ENCODE peak calls at places on chromosomes 11 and 22, in ten cellular contexts. O, U, K, J, F, T, S, D, Q and V are unnamed samples. For H3K4me1, the result is how much of the 10 kb centered on the place peaks cover.

GRCh38 chr11:66113132-66113856 is 43.2 kb downstream of the PACS1 start:
- DNase-seq in O (no peak), U (no peak), K (no peak), J (no peak), F (no peak), T (peak), S (no peak), D (no peak), Q (no peak), V (no peak)

GRCh38 chr11:117856892-117857291 is 19.6 kb downstream of the FXYD6 start:
- DNase-seq in O (no peak), U (no peak), K (no peak), J (no peak), F (no peak), T (no peak), S (no peak), D (no peak), Q (no peak), V (no peak)

GRCh38 chr11:115170133-115170815 is 333.9 kb downstream of the CADM1 start:
- DNase-seq in O (peak), U (peak), K (peak), J (no peak), F (no peak), T (peak), S (peak), D (no peak), Q (peak), V (no peak)

GRCh38 chr11:93908689-93909088 is 58.3 kb upstream of the VSTM5 start:
- DNase-seq in O (no peak), U (no peak), K (no peak), J (no peak), F (no peak), T (peak), S (no peak), D (peak), Q (no peak), V (peak)

GRCh38 chr11:117468888-117469287 is 141.2 kb downstream of the CEP164 start:
- DNase-seq in O (no peak), U (no peak), K (no peak), J (no peak), F (no peak), T (no peak), S (no peak), D (no peak), Q (no peak), V (no peak)

GRCh38 chr22:37275134-37275533 is 7.2 kb upstream of the CYTH4 start:
- DNase-seq in O (no peak), U (no peak), K (no peak), J (no peak), F (no peak), T (no peak), S (no peak), D (no peak), Q (no peak), V (no peak)

GRCh38 chr22:32999039-32999861 is 58.9 kb downstream of the SYN3 start:
- DNase-seq in O (no peak), U (no peak), K (no peak), J (no peak), F (no peak), T (no peak), S (no peak), D (no peak), Q (no peak), V (no peak)

GRCh38 chr22:37503850-37504249 is 15.4 kb downstream of the CARD10 start:
- DNase-seq in O (no peak), U (no peak), K (no peak), J (no peak), F (no peak), T (no peak), S (peak), D (no peak), Q (peak), V (no peak)

GRCh38 chr11:97743205-97743742 is 1277.5 kb upstream of the CNTN5 start:
- DNase-seq in O (no peak), U (no peak), K (no peak), J (no peak), F (no peak), T (peak), S (no peak), D (no peak), Q (no peak), V (no peak)

GRCh38 chr22:45290410-45290936 is 5.7 kb downstream of the UPK3A start:
- DNase-seq in O (peak), U (peak), K (peak), J (no peak), F (no peak), T (peak), S (peak), D (peak), Q (no peak), V (peak)

GRCh38 chr11:111378773-111379499 is at the start of gene POU2AF1:
- DNase-seq in O (no peak), U (no peak), K (peak), J (no peak), F (peak), T (no peak), S (peak), D (no peak), Q (no peak), V (no peak)

GRCh38 chr11:118606844-118607228 is 579 bp upstream of the PHLDB1 start:
- DNase-seq in O (no peak), U (no peak), K (no peak), J (no peak), F (no peak), T (no peak), S (no peak), D (no peak), Q (peak), V (no peak)

GRCh38 chr11:10918698-10919097 is 60.8 kb upstream of the ZBED5 start:
- DNase-seq in O (no peak), U (no peak), K (no peak), J (no peak), F (no peak), T (no peak), S (no peak), D (no peak), Q (no peak), V (no peak)

GRCh38 chr11:118913411-118914125 is 12.2 kb downstream of the BCL9L start:
- DNase-seq in O (peak), U (no peak), K (peak), J (no peak), F (peak), T (no peak), S (peak), D (no peak), Q (peak), V (no peak)

GRCh38 chr22:39363751-39364484 is 14.1 kb downstream of the SYNGR1 start:
- DNase-seq in O (peak), U (peak), K (no peak), J (no peak), F (no peak), T (no peak), S (no peak), D (peak), Q (no peak), V (peak)

GRCh38 chr22:49094151-49094550 is 733.5 kb downstream of the BRD1 start:
- DNase-seq in O (no peak), U (no peak), K (no peak), J (no peak), F (peak), T (no peak), S (no peak), D (no peak), Q (no peak), V (no peak)

GRCh38 chr11:68150029-68150428 is 28.8 kb upstream of the CHKA start:
- DNase-seq in O (no peak), U (no peak), K (no peak), J (no peak), F (peak), T (peak), S (no peak), D (no peak), Q (peak), V (peak)

GRCh38 chr11:7654094-7654742 is 19.1 kb downstream of the CYB5R2 start:
- DNase-seq in O (no peak), U (peak), K (no peak), J (no peak), F (peak), T (no peak), S (no peak), D (no peak), Q (no peak), V (no peak)

GRCh38 chr11:127965947-127966668 is 621.2 kb downstream of the ETS1 start:
- DNase-seq in O (peak), U (no peak), K (no peak), J (no peak), F (no peak), T (peak), S (no peak), D (no peak), Q (no peak), V (no peak)

GRCh38 chr11:46285594-46286033 is 8.2 kb downstream of the CREB3L1 start:
- DNase-seq in O (no peak), U (no peak), K (no peak), J (no peak), F (no peak), T (peak), S (peak), D (no peak), Q (no peak), V (no peak)

GRCh38 chr22:40310081-40310770 is 36.1 kb upstream of the ADSL start:
- DNase-seq in O (no peak), U (no peak), K (no peak), J (no peak), F (no peak), T (peak), S (no peak), D (peak), Q (no peak), V (no peak)

GRCh38 chr11:85896871-85897270 is 41.7 kb downstream of the CCDC83 start:
- DNase-seq in O (no peak), U (no peak), K (no peak), J (no peak), F (no peak), T (no peak), S (no peak), D (no peak), Q (no peak), V (no peak)

GRCh38 chr11:70378506-70379134 is 19.7 kb upstream of the CTTN start:
- DNase-seq in O (no peak), U (no peak), K (no peak), J (no peak), F (no peak), T (no peak), S (no peak), D (no peak), Q (no peak), V (no peak)

GRCh38 chr11:75498556-75499255 is 27.0 kb downstream of the GDPD5 start:
- DNase-seq in O (no peak), U (no peak), K (no peak), J (no peak), F (no peak), T (peak), S (no peak), D (no peak), Q (no peak), V (no peak)

GRCh38 chr11:68942751-68943271 is 38.0 kb downstream of the MRGPRD start:
- DNase-seq in O (no peak), U (no peak), K (no peak), J (no peak), F (no peak), T (peak), S (no peak), D (no peak), Q (no peak), V (no peak)

GRCh38 chr22:39219071-39220050 is 25.4 kb downstream of the PDGFB start:
- DNase-seq in O (peak), U (no peak), K (peak), J (no peak), F (peak), T (no peak), S (peak), D (peak), Q (no peak), V (no peak)

GRCh38 chr11:64531906-64532312 is 59.1 kb upstream of the SLC22A12 start:
- DNase-seq in O (no peak), U (no peak), K (no peak), J (no peak), F (peak), T (no peak), S (peak), D (no peak), Q (no peak), V (peak)

GRCh38 chr11:11463397-11463796 is 110.3 kb upstream of the CSNK2A3 start:
- DNase-seq in O (no peak), U (peak), K (no peak), J (no peak), F (no peak), T (peak), S (no peak), D (no peak), Q (no peak), V (peak)

GRCh38 chr11:2934611-2935239 is 5.5 kb upstream of the PHLDA2 start:
- DNase-seq in O (no peak), U (no peak), K (no peak), J (no peak), F (peak), T (no peak), S (peak), D (no peak), Q (peak), V (no peak)

GRCh38 chr11:2933376-2934056 is 4.3 kb upstream of the PHLDA2 start:
- DNase-seq in O (no peak), U (no peak), K (peak), J (peak), F (peak), T (peak), S (peak), D (peak), Q (peak), V (no peak)

GRCh38 chr11:2932850-2933251 is 3.6 kb upstream of the PHLDA2 start:
- DNase-seq in O (no peak), U (no peak), K (peak), J (no peak), F (peak), T (peak), S (peak), D (peak), Q (no peak), V (no peak)

GRCh38 chr11:2931771-2932738 is 2.8 kb upstream of the PHLDA2 start:
- DNase-seq in O (no peak), U (no peak), K (peak), J (no peak), F (peak), T (no peak), S (peak), D (no peak), Q (peak), V (no peak)

DNA sequence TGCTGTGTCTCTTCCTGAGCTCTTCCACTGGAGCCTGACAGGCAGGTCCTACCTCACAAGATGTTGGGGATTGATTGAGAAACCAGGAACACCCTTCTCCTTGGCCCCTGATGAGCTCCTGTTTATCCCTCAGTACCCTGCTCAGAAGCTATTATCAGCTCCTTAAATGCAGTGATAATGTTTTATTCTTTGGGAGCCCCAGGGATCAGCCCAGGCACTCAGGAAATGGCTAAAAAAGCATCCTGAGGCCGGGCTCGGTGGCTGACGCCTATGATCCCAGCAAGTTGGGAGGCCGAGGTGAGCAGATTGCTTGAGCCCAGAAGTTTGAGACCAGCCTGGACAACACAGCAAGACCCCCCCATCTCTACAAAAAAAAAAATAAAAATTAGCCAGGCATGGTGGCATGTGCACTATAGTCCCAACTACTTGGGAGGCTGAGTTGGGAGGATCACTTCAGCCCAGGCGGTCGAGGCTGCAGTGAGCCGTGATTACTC is 4.9 kb upstream of the PHLDA2 start:
- DNase-seq in O (no peak), U (no peak), K (no peak), J (no peak), F (no peak), T (no peak), S (no peak), D (no peak), Q (no peak), V (no peak)
- H3K4me1 ChIP-seq in O (under half), U (under half), K (under half), J (under half), F (under half), T (under half), S (under half), D (under half), Q (under half), V (under half)

DNA sequence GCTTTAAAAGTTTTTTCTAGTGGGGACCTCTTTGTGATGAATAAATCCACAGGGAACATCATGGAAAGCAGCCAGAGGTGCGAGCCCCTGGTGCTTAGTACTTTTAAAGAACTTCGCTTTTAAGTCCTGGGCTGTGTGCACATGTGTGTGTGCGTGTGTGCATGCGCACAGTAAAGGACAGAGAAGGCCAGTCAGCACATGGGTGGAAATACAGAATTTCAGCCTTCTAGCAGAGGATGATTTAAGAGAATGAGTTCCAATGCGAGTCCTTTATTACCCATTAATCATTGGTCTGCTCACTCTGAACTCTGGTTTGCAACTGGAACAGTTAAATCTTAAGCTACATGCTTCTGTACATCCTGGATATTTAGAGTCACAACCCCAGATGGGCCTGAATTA is 18.9 kb downstream of the TEAD1 start:
- DNase-seq in O (no peak), U (no peak), K (no peak), J (no peak), F (no peak), T (peak), S (no peak), D (no peak), Q (no peak), V (peak)
- H3K4me1 ChIP-seq in O (half or more), U (under half), K (under half), J (half or more), F (under half), T (half or more), S (half or more), D (half or more), Q (half or more), V (under half)

GRCh38 chr11:1157341-1157644 is 460 bp upstream of the MUC5AC start:
- DNase-seq in O (no peak), U (no peak), K (no peak), J (no peak), F (peak), T (no peak), S (peak), D (no peak), Q (no peak), V (no peak)

GRCh38 chr11:1157645-1158591 is at the start of gene MUC5AC:
- DNase-seq in O (no peak), U (no peak), K (no peak), J (no peak), F (peak), T (no peak), S (peak), D (peak), Q (no peak), V (no peak)

GRCh38 chr11:1158681-1159525 is 1.1 kb downstream of the MUC5AC start:
- DNase-seq in O (no peak), U (peak), K (no peak), J (no peak), F (peak), T (no peak), S (peak), D (no peak), Q (no peak), V (no peak)

GRCh38 chr11:1155274-1155693 is 2.5 kb upstream of the MUC5AC start:
- DNase-seq in O (no peak), U (no peak), K (no peak), J (no peak), F (no peak), T (no peak), S (no peak), D (no peak), Q (no peak), V (no peak)

GRCh38 chr11:1156506-1157340 is 1.0 kb upstream of the MUC5AC start:
- DNase-seq in O (no peak), U (no peak), K (no peak), J (no peak), F (no peak), T (no peak), S (peak), D (no peak), Q (no peak), V (no peak)
- H3K4me1 ChIP-seq in O (under half), U (under half), K (under half), J (under half), F (under half), T (under half), S (under half), D (under half), Q (under half), V (under half)

DNA sequence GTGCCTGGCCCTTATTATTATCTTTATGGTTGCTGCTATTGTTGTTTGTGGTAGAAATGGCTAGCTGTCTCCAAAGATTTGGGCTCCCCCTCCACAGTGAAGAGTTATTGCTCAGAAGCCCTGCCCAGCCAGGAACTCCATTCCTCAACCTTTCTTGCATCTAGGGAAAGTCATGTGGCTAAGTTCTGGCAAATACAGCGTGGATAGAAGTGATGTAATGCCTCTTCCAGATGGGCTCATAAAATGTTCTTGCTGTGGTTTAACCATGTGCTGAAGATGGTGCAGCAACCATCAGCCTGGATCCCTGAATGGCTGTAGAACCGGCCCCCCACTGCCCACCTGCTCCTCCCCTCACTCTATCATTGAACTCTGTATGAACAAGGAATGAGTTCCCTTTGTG is 203.5 kb upstream of the E2F8 start:
- DNase-seq in O (no peak), U (no peak), K (no peak), J (no peak), F (no peak), T (peak), S (no peak), D (no peak), Q (no peak), V (no peak)
- H3K4me1 ChIP-seq in O (under half), U (under half), K (under half), J (under half), F (under half), T (under half), S (under half), D (under half), Q (under half), V (under half)

GRCh38 chr11:8768625-8769333 is 86.2 kb downstream of the RPL27A start:
- DNase-seq in O (no peak), U (no peak), K (no peak), J (peak), F (no peak), T (peak), S (no peak), D (peak), Q (peak), V (peak)

GRCh38 chr11:8766043-8766992 is 83.7 kb downstream of the RPL27A start:
- DNase-seq in O (peak), U (no peak), K (no peak), J (no peak), F (no peak), T (no peak), S (no peak), D (no peak), Q (no peak), V (no peak)

GRCh38 chr11:8765294-8765693 is 82.7 kb downstream of the RPL27A start:
- DNase-seq in O (no peak), U (no peak), K (no peak), J (no peak), F (no peak), T (peak), S (no peak), D (no peak), Q (no peak), V (peak)

GRCh38 chr11:8766993-8767374 is 84.4 kb downstream of the RPL27A start:
- DNase-seq in O (no peak), U (no peak), K (no peak), J (no peak), F (no peak), T (no peak), S (no peak), D (no peak), Q (no peak), V (no peak)

GRCh38 chr11:8767466-8768142 is 85.0 kb downstream of the RPL27A start:
- DNase-seq in O (no peak), U (no peak), K (no peak), J (no peak), F (no peak), T (no peak), S (no peak), D (no peak), Q (no peak), V (no peak)
- H3K4me1 ChIP-seq in O (under half), U (under half), K (under half), J (half or more), F (under half), T (under half), S (under half), D (under half), Q (under half), V (half or more)

GRCh38 chr11:61760946-61761345 is 8.5 kb downstream of the MYRF start:
- DNase-seq in O (no peak), U (no peak), K (no peak), J (no peak), F (no peak), T (no peak), S (no peak), D (no peak), Q (no peak), V (no peak)

GRCh38 chr11:61754534-61755482 is 2.4 kb downstream of the MYRF start:
- DNase-seq in O (peak), U (no peak), K (no peak), J (no peak), F (peak), T (peak), S (peak), D (no peak), Q (peak), V (no peak)

GRCh38 chr11:61756147-61756451 is 3.7 kb downstream of the MYRF start:
- DNase-seq in O (no peak), U (no peak), K (no peak), J (no peak), F (no peak), T (no peak), S (no peak), D (no peak), Q (no peak), V (no peak)

GRCh38 chr11:61756452-61757212 is 4.2 kb downstream of the MYRF start:
- DNase-seq in O (no peak), U (no peak), K (peak), J (no peak), F (peak), T (peak), S (peak), D (peak), Q (peak), V (no peak)

GRCh38 chr11:61757213-61757862 is 4.9 kb downstream of the MYRF start:
- DNase-seq in O (no peak), U (no peak), K (no peak), J (no peak), F (no peak), T (no peak), S (no peak), D (no peak), Q (peak), V (no peak)
- H3K4me1 ChIP-seq in O (under half), U (under half), K (under half), J (under half), F (under half), T (under half), S (under half), D (under half), Q (half or more), V (under half)

GRCh38 chr11:77152846-77153245 is 24.8 kb downstream of the MYO7A start:
- DNase-seq in O (no peak), U (no peak), K (no peak), J (no peak), F (no peak), T (peak), S (no peak), D (no peak), Q (no peak), V (peak)
- H3K4me1 ChIP-seq in O (under half), U (under half), K (under half), J (under half), F (under half), T (under half), S (under half), D (under half), Q (under half), V (under half)